ENCODE peak calls at places on chromosome 15, in nine cellular contexts. One of them, this sample, is unnamed.

GRCh38 chr15:58551764-58552504 is 120.1 kb downstream of the LIPC start:
- DNase-seq in MM.1S: no peak
- DNase-seq in adrenal gland: peak; percentile 50
- DNase-seq in neuronal stem cell: no peak
- DNase-seq in prostate gland: peak; percentile 17
- DNase-seq in IMR-90: peak; percentile 96
- DNase-seq in small intestine: peak; percentile 95
- DNase-seq in PC-3: peak; percentile 70
- DNase-seq in psoas muscle: no peak
- DNase-seq in this sample: no peak

GRCh38 chr15:82134426-82134825 is 88.6 kb upstream of the MEX3B start:
- DNase-seq in small intestine: no peak
- DNase-seq in adrenal gland: no peak
- DNase-seq in psoas muscle: no peak
- DNase-seq in PC-3: no peak
- DNase-seq in prostate gland: no peak
- DNase-seq in MM.1S: no peak
- DNase-seq in neuronal stem cell: no peak
- DNase-seq in IMR-90: no peak
- DNase-seq in this sample: no peak

GRCh38 chr15:50355612-50355905 is 561 bp upstream of the GABPB1 start:
- DNase-seq in small intestine: no peak
- DNase-seq in PC-3: no peak
- DNase-seq in neuronal stem cell: no peak
- DNase-seq in psoas muscle: no peak
- DNase-seq in adrenal gland: no peak
- DNase-seq in prostate gland: no peak
- DNase-seq in IMR-90: no peak
- DNase-seq in MM.1S: no peak
- DNase-seq in this sample: no peak

GRCh38 chr15:90585863-90586262 is 56.1 kb downstream of the CRTC3 start:
- DNase-seq in psoas muscle: no peak
- DNase-seq in IMR-90: peak; percentile 72
- DNase-seq in MM.1S: no peak
- DNase-seq in small intestine: no peak
- DNase-seq in adrenal gland: no peak
- DNase-seq in prostate gland: no peak
- DNase-seq in PC-3: no peak
- DNase-seq in neuronal stem cell: no peak
- DNase-seq in this sample: no peak

GRCh38 chr15:96273317-96274086 is 57.0 kb upstream of the NR2F2 start:
- DNase-seq in MM.1S: no peak
- DNase-seq in psoas muscle: no peak
- DNase-seq in PC-3: peak; percentile 98
- DNase-seq in adrenal gland: no peak
- DNase-seq in IMR-90: peak; percentile 100
- DNase-seq in prostate gland: no peak
- DNase-seq in small intestine: no peak
- DNase-seq in neuronal stem cell: no peak
- DNase-seq in this sample: no peak

GRCh38 chr15:28086175-28086703 is 12.9 kb downstream of the OCA2 start:
- DNase-seq in neuronal stem cell: no peak
- DNase-seq in IMR-90: peak; percentile 46
- DNase-seq in adrenal gland: peak; percentile 79
- DNase-seq in PC-3: peak; percentile 70
- DNase-seq in psoas muscle: no peak
- DNase-seq in MM.1S: peak; percentile 66
- DNase-seq in small intestine: peak; percentile 78
- DNase-seq in prostate gland: no peak
- DNase-seq in this sample: no peak

GRCh38 chr15:67510597-67511225 is 10.2 kb upstream of the C15orf61 start:
- DNase-seq in IMR-90: peak; percentile 80
- DNase-seq in psoas muscle: no peak
- DNase-seq in prostate gland: no peak
- DNase-seq in PC-3: no peak
- DNase-seq in neuronal stem cell: no peak
- DNase-seq in MM.1S: no peak
- DNase-seq in adrenal gland: no peak
- DNase-seq in small intestine: no peak
- DNase-seq in this sample: no peak

GRCh38 chr15:57370929-57371328 is 5.4 kb upstream of the CGNL1 start:
- DNase-seq in adrenal gland: no peak
- DNase-seq in IMR-90: no peak
- DNase-seq in PC-3: no peak
- DNase-seq in small intestine: no peak
- DNase-seq in prostate gland: no peak
- DNase-seq in psoas muscle: no peak
- DNase-seq in MM.1S: no peak
- DNase-seq in neuronal stem cell: no peak
- DNase-seq in this sample: no peak

GRCh38 chr15:29687939-29688884 is 134.1 kb downstream of the TJP1 start:
- DNase-seq in adrenal gland: no peak
- DNase-seq in PC-3: no peak
- DNase-seq in psoas muscle: no peak
- DNase-seq in MM.1S: no peak
- DNase-seq in neuronal stem cell: no peak
- DNase-seq in small intestine: peak; percentile 96
- DNase-seq in prostate gland: no peak
- DNase-seq in IMR-90: no peak
- DNase-seq in this sample: no peak

GRCh38 chr15:90151989-90152645 is 49.0 kb upstream of the SEMA4B start:
- DNase-seq in prostate gland: peak; percentile 70
- DNase-seq in adrenal gland: no peak
- DNase-seq in small intestine: no peak
- DNase-seq in MM.1S: no peak
- DNase-seq in psoas muscle: no peak
- DNase-seq in neuronal stem cell: no peak
- DNase-seq in IMR-90: no peak
- DNase-seq in PC-3: no peak
- DNase-seq in this sample: no peak

GRCh38 chr15:48966595-48967301 is 3.0 kb upstream of the SHC4 start:
- DNase-seq in IMR-90: peak; percentile 93
- DNase-seq in PC-3: peak; percentile 70
- DNase-seq in small intestine: peak; percentile 32
- DNase-seq in prostate gland: no peak
- DNase-seq in psoas muscle: no peak
- DNase-seq in neuronal stem cell: no peak
- DNase-seq in MM.1S: peak; percentile 58
- DNase-seq in adrenal gland: no peak
- DNase-seq in this sample: no peak

GRCh38 chr15:65072617-65073016 is 3.9 kb upstream of the KBTBD13 start:
- DNase-seq in PC-3: no peak
- DNase-seq in small intestine: no peak
- DNase-seq in adrenal gland: no peak
- DNase-seq in neuronal stem cell: no peak
- DNase-seq in psoas muscle: no peak
- DNase-seq in prostate gland: no peak
- DNase-seq in MM.1S: no peak
- DNase-seq in IMR-90: no peak
- DNase-seq in this sample: no peak

GRCh38 chr15:65069179-65069578 is 1.4 kb upstream of the RASL12 start:
- DNase-seq in small intestine: no peak
- DNase-seq in MM.1S: no peak
- DNase-seq in prostate gland: no peak
- DNase-seq in PC-3: no peak
- DNase-seq in IMR-90: peak; percentile 99
- DNase-seq in neuronal stem cell: no peak
- DNase-seq in psoas muscle: peak; percentile 32
- DNase-seq in adrenal gland: no peak
- DNase-seq in this sample: no peak

GRCh38 chr15:65069779-65070546 is 2.2 kb upstream of the RASL12 start:
- DNase-seq in prostate gland: no peak
- DNase-seq in small intestine: no peak
- DNase-seq in IMR-90: no peak
- DNase-seq in PC-3: no peak
- DNase-seq in adrenal gland: no peak
- DNase-seq in neuronal stem cell: no peak
- DNase-seq in psoas muscle: no peak
- DNase-seq in MM.1S: no peak
- DNase-seq in this sample: no peak

GRCh38 chr15:65072027-65072426 is 4.2 kb upstream of the RASL12 start:
- DNase-seq in adrenal gland: peak; percentile 78
- DNase-seq in MM.1S: no peak
- DNase-seq in prostate gland: no peak
- DNase-seq in IMR-90: peak; percentile 27
- DNase-seq in PC-3: no peak
- DNase-seq in small intestine: no peak
- DNase-seq in psoas muscle: peak; percentile 34
- DNase-seq in neuronal stem cell: no peak
- DNase-seq in this sample: no peak

DNA sequence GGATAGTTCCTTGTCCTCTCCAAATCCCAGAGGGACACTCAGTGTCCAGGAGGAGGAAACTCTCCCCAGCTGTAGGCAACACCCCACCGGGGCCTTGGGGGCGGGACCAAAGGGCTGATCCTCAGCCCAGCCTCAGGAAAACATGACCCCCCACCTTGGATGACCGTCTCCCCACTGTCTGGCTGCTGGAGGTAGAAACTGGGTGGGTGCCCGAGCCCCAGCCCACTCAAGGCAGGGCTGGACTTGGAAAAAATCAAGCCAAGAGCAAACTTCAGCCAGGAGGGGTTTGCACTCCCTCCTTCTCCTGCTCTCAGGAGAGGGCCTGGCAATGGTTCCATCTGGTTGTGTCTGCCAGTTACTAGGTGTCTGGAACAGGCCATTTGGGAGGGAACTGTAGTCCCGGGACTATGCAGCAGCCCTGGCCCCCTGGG is 3.6 kb upstream of the RASL12 start:
- DNase-seq in psoas muscle: peak; percentile 38
- DNase-seq in prostate gland: no peak
- DNase-seq in small intestine: no peak
- DNase-seq in neuronal stem cell: no peak
- DNase-seq in adrenal gland: no peak
- DNase-seq in IMR-90: no peak
- DNase-seq in MM.1S: no peak
- DNase-seq in PC-3: no peak
- DNase-seq in this sample: peak; percentile 40
- H3K27ac ChIP-seq in psoas muscle: peak overlapping the region; percentile 59
- H3K27ac ChIP-seq in prostate gland: peak overlapping the region; percentile 53
- H3K27ac ChIP-seq in small intestine: no peak overlapping the region
- H3K27ac ChIP-seq in neuronal stem cell: no peak overlapping the region
- H3K27ac ChIP-seq in adrenal gland: no peak overlapping the region
- H3K27ac ChIP-seq in IMR-90: no peak overlapping the region
- H3K27ac ChIP-seq in MM.1S: no peak overlapping the region
- H3K27ac ChIP-seq in PC-3: no peak overlapping the region
- H3K27ac ChIP-seq in this sample: peak overlapping the region; percentile 21

GRCh38 chr15:68637755-68638405 is 59.1 kb downstream of the CORO2B start:
- DNase-seq in small intestine: no peak
- DNase-seq in adrenal gland: no peak
- DNase-seq in neuronal stem cell: no peak
- DNase-seq in MM.1S: no peak
- DNase-seq in prostate gland: peak; percentile 29
- DNase-seq in PC-3: no peak
- DNase-seq in psoas muscle: peak; percentile 80
- DNase-seq in IMR-90: peak; percentile 48
- DNase-seq in this sample: no peak

GRCh38 chr15:68641376-68641775 is 62.6 kb downstream of the CORO2B start:
- DNase-seq in MM.1S: no peak
- DNase-seq in prostate gland: no peak
- DNase-seq in neuronal stem cell: no peak
- DNase-seq in IMR-90: no peak
- DNase-seq in small intestine: no peak
- DNase-seq in adrenal gland: no peak
- DNase-seq in psoas muscle: no peak
- DNase-seq in PC-3: no peak
- DNase-seq in this sample: no peak

GRCh38 chr15:68639926-68640600 is 61.3 kb downstream of the CORO2B start:
- DNase-seq in adrenal gland: no peak
- DNase-seq in PC-3: peak; percentile 60
- DNase-seq in prostate gland: no peak
- DNase-seq in MM.1S: no peak
- DNase-seq in IMR-90: no peak
- DNase-seq in psoas muscle: no peak
- DNase-seq in neuronal stem cell: no peak
- DNase-seq in small intestine: no peak
- DNase-seq in this sample: no peak

GRCh38 chr15:68640791-68641331 is 62.1 kb downstream of the CORO2B start:
- DNase-seq in psoas muscle: no peak
- DNase-seq in IMR-90: no peak
- DNase-seq in adrenal gland: peak; percentile 65
- DNase-seq in neuronal stem cell: no peak
- DNase-seq in small intestine: no peak
- DNase-seq in prostate gland: peak; percentile 74
- DNase-seq in MM.1S: no peak
- DNase-seq in PC-3: no peak
- DNase-seq in this sample: peak; percentile 58

DNA sequence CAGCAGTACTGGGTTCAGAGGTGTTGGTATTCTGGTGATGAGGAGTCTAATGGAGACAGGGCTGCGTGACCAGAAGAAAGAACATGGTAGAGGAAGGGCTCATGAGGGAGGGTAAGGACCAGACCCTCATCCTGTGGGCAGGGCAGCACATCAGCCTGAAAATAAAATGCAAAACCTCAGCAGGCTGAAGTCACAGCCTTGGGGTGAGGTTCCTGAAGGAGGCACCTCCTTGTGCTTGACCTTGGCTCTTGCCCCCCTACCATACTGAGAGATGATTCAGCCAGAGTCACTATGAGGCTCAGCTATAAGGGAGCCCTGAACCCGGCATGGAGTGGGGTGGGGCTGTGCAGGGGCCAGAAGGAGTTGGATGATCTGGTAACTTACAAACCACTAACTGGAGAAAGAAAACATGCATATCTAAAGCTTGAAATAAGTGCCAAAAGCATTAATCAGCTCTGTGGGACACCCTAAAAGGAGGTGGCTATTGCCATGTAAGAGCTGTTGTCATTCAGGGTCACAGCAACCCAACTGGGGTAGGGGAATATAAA is 60.2 kb downstream of the CORO2B start:
- DNase-seq in MM.1S: no peak
- DNase-seq in adrenal gland: no peak
- DNase-seq in psoas muscle: no peak
- DNase-seq in prostate gland: no peak
- DNase-seq in neuronal stem cell: no peak
- DNase-seq in PC-3: no peak
- DNase-seq in IMR-90: peak; percentile 57
- DNase-seq in small intestine: no peak
- DNase-seq in this sample: no peak
- H3K27ac ChIP-seq in MM.1S: no peak overlapping the region
- H3K27ac ChIP-seq in adrenal gland: no peak overlapping the region
- H3K27ac ChIP-seq in psoas muscle: no peak overlapping the region
- H3K27ac ChIP-seq in prostate gland: no peak overlapping the region
- H3K27ac ChIP-seq in neuronal stem cell: no peak overlapping the region
- H3K27ac ChIP-seq in PC-3: no peak overlapping the region
- H3K27ac ChIP-seq in IMR-90: peak overlapping the region; percentile 73
- H3K27ac ChIP-seq in small intestine: no peak overlapping the region
- H3K27ac ChIP-seq in this sample: no peak overlapping the region

GRCh38 chr15:92029104-92029466 is 175.6 kb downstream of the SLCO3A1 start:
- DNase-seq in PC-3: no peak
- DNase-seq in psoas muscle: no peak
- DNase-seq in neuronal stem cell: no peak
- DNase-seq in small intestine: no peak
- DNase-seq in IMR-90: no peak
- DNase-seq in prostate gland: no peak
- DNase-seq in adrenal gland: no peak
- DNase-seq in MM.1S: no peak
- DNase-seq in this sample: no peak
- H3K27ac ChIP-seq in PC-3: no peak overlapping the region
- H3K27ac ChIP-seq in psoas muscle: peak overlapping the region; percentile 53
- H3K27ac ChIP-seq in neuronal stem cell: no peak overlapping the region
- H3K27ac ChIP-seq in small intestine: no peak overlapping the region
- H3K27ac ChIP-seq in IMR-90: no peak overlapping the region
- H3K27ac ChIP-seq in prostate gland: no peak overlapping the region
- H3K27ac ChIP-seq in adrenal gland: no peak overlapping the region
- H3K27ac ChIP-seq in MM.1S: no peak overlapping the region
- H3K27ac ChIP-seq in this sample: no peak overlapping the region

GRCh38 chr15:32671339-32672325 is 30.1 kb downstream of the SCG5 start:
- DNase-seq in IMR-90: no peak
- DNase-seq in MM.1S: no peak
- DNase-seq in psoas muscle: no peak
- DNase-seq in PC-3: no peak
- DNase-seq in small intestine: no peak
- DNase-seq in neuronal stem cell: no peak
- DNase-seq in prostate gland: no peak
- DNase-seq in adrenal gland: no peak
- DNase-seq in this sample: peak; percentile 21
- H3K27ac ChIP-seq in IMR-90: no peak overlapping the region
- H3K27ac ChIP-seq in MM.1S: no peak overlapping the region
- H3K27ac ChIP-seq in psoas muscle: no peak overlapping the region
- H3K27ac ChIP-seq in PC-3: no peak overlapping the region
- H3K27ac ChIP-seq in small intestine: no peak overlapping the region
- H3K27ac ChIP-seq in neuronal stem cell: no peak overlapping the region
- H3K27ac ChIP-seq in prostate gland: no peak overlapping the region
- H3K27ac ChIP-seq in adrenal gland: no peak overlapping the region
- H3K27ac ChIP-seq in this sample: peak overlapping the region; percentile 97

This sample was measured in substantia nigra.